ENCODE peak calls at places on chromosomes 1 and 21, in four cellular contexts. One of them, this sample, is unnamed.

GRCh38 chr21:39022901-39023693 is 160.2 kb downstream of the PSMG1 start:
- DNase-seq in GM12878: no peak
- DNase-seq in K562: peak; percentile 26
- DNase-seq in HepG2: peak; percentile 37
- DNase-seq in this sample: no peak

GRCh38 chr1:31366796-31367195 is 6.1 kb downstream of the FABP3 start:
- DNase-seq in GM12878: no peak
- DNase-seq in K562: no peak
- DNase-seq in HepG2: no peak
- DNase-seq in this sample: no peak

GRCh38 chr21:45997495-45998275 is 16.1 kb downstream of the COL6A1 start:
- DNase-seq in GM12878: no peak
- DNase-seq in K562: no peak
- DNase-seq in HepG2: no peak
- DNase-seq in this sample: no peak

GRCh38 chr1:5448486-5448885 is 543.7 kb downstream of the NPHP4 start:
- DNase-seq in GM12878: no peak
- DNase-seq in K562: no peak
- DNase-seq in HepG2: no peak
- DNase-seq in this sample: peak; percentile 13

GRCh38 chr1:42335809-42336518 is 929 bp upstream of the FOXJ3 start:
- DNase-seq in GM12878: no peak
- DNase-seq in K562: no peak
- DNase-seq in HepG2: peak; percentile 60
- DNase-seq in this sample: no peak

GRCh38 chr1:209491897-209492296 is 91.6 kb upstream of the CAMK1G start:
- DNase-seq in GM12878: no peak
- DNase-seq in K562: no peak
- DNase-seq in HepG2: no peak
- DNase-seq in this sample: no peak

GRCh38 chr21:45870421-45870820 is 111.1 kb upstream of the COL6A1 start:
- DNase-seq in GM12878: no peak
- DNase-seq in K562: no peak
- DNase-seq in HepG2: no peak
- DNase-seq in this sample: no peak

GRCh38 chr21:42367379-42368165 is 1.2 kb upstream of the TFF1 start:
- DNase-seq in GM12878: no peak
- DNase-seq in K562: no peak
- DNase-seq in HepG2: no peak
- DNase-seq in this sample: no peak

GRCh38 chr1:77538956-77539509 is 143.4 kb downstream of the ZZZ3 start:
- DNase-seq in GM12878: no peak
- DNase-seq in K562: no peak
- DNase-seq in HepG2: peak; percentile 12
- DNase-seq in this sample: no peak

GRCh38 chr1:22321917-22322316 is 129.7 kb upstream of the ZBTB40 start:
- DNase-seq in GM12878: no peak
- DNase-seq in K562: no peak
- DNase-seq in HepG2: no peak
- DNase-seq in this sample: no peak

GRCh38 chr1:79716481-79716880 is 710.0 kb upstream of the ADGRL4 start:
- DNase-seq in GM12878: no peak
- DNase-seq in K562: no peak
- DNase-seq in HepG2: no peak
- DNase-seq in this sample: no peak

GRCh38 chr1:165109013-165109412 is 247.5 kb downstream of the LMX1A start:
- DNase-seq in GM12878: no peak
- DNase-seq in K562: no peak
- DNase-seq in HepG2: no peak
- DNase-seq in this sample: peak; percentile 25

GRCh38 chr1:84508510-84508909 is 2.1 kb upstream of the GNG5 start:
- DNase-seq in GM12878: no peak
- DNase-seq in K562: no peak
- DNase-seq in HepG2: peak; percentile 18
- DNase-seq in this sample: no peak

GRCh38 chr1:61605607-61606321 is 119.2 kb downstream of the TM2D1 start:
- DNase-seq in GM12878: no peak
- DNase-seq in K562: no peak
- DNase-seq in HepG2: no peak
- DNase-seq in this sample: no peak

GRCh38 chr1:244779410-244779809 is 56.0 kb upstream of the COX20 start:
- DNase-seq in GM12878: no peak
- DNase-seq in K562: no peak
- DNase-seq in HepG2: no peak
- DNase-seq in this sample: no peak

GRCh38 chr1:23530089-23530749 is 814 bp downstream of the E2F2 start:
- DNase-seq in GM12878: no peak
- DNase-seq in K562: peak; percentile 55
- DNase-seq in HepG2: no peak
- DNase-seq in this sample: no peak

GRCh38 chr1:229812148-229812547 is 186.1 kb downstream of the URB2 start:
- DNase-seq in GM12878: no peak
- DNase-seq in K562: no peak
- DNase-seq in HepG2: no peak
- DNase-seq in this sample: no peak

GRCh38 chr21:17191346-17191993 is 321.4 kb upstream of the CXADR start:
- DNase-seq in GM12878: no peak
- DNase-seq in K562: no peak
- DNase-seq in HepG2: no peak
- DNase-seq in this sample: no peak

GRCh38 chr1:51833700-51834099 is 44.8 kb downstream of the NRDC start:
- DNase-seq in GM12878: no peak
- DNase-seq in K562: no peak
- DNase-seq in HepG2: no peak
- DNase-seq in this sample: no peak

GRCh38 chr1:163398980-163399379 is 77.2 kb downstream of the NUF2 start:
- DNase-seq in GM12878: no peak
- DNase-seq in K562: no peak
- DNase-seq in HepG2: no peak
- DNase-seq in this sample: no peak

GRCh38 chr1:219467524-219467923 is 145.4 kb downstream of the ZC3H11B start:
- DNase-seq in GM12878: no peak
- DNase-seq in K562: no peak
- DNase-seq in HepG2: no peak
- DNase-seq in this sample: no peak

GRCh38 chr1:66563094-66563800 is 29.3 kb downstream of the SGIP1 start:
- DNase-seq in GM12878: no peak
- DNase-seq in K562: no peak
- DNase-seq in HepG2: peak; percentile 14
- DNase-seq in this sample: no peak

GRCh38 chr1:100352267-100353072 is at the start of gene CDC14A:
- DNase-seq in GM12878: peak; percentile 67
- DNase-seq in K562: peak; percentile 97
- DNase-seq in HepG2: peak; percentile 84
- DNase-seq in this sample: peak; percentile 98

GRCh38 chr21:29419422-29419821 is 120.7 kb downstream of the BACH1 start:
- DNase-seq in GM12878: no peak
- DNase-seq in K562: no peak
- DNase-seq in HepG2: no peak
- DNase-seq in this sample: no peak

GRCh38 chr1:12203216-12204007 is 26.4 kb upstream of the VPS13D start:
- DNase-seq in GM12878: no peak
- DNase-seq in K562: peak; percentile 83
- DNase-seq in HepG2: no peak
- DNase-seq in this sample: no peak
- TF ChIP-seq MAX in GM12878: no peak
- TF ChIP-seq MAX in K562: peak; percentile 47
- TF ChIP-seq MAX in HepG2: no peak
- TF ChIP-seq MAX in this sample: no peak

GRCh38 chr1:15328785-15329480 is 80.8 kb upstream of the EFHD2 start:
- DNase-seq in GM12878: no peak
- DNase-seq in K562: peak; percentile 79
- DNase-seq in HepG2: no peak
- DNase-seq in this sample: no peak
- TF ChIP-seq ESRRA in GM12878: no peak
- TF ChIP-seq ESRRA in K562: peak; percentile 44
- TF ChIP-seq ESRRA in HepG2: no peak
- TF ChIP-seq ESRRA in this sample: no peak

GRCh38 chr21:33374080-33374873 is 28.9 kb upstream of the IFNGR2 start:
- DNase-seq in GM12878: no peak
- DNase-seq in K562: peak; percentile 77
- DNase-seq in HepG2: peak; percentile 39
- DNase-seq in this sample: peak; percentile 49
- TF ChIP-seq ATF3 in GM12878: no peak
- TF ChIP-seq ATF3 in K562: no peak
- TF ChIP-seq ATF3 in HepG2: no peak
- TF ChIP-seq ATF3 in this sample: no peak

GRCh38 chr1:179251675-179252074 is 22.2 kb upstream of the ABL2 start:
- DNase-seq in GM12878: no peak
- DNase-seq in K562: peak; percentile 44
- DNase-seq in HepG2: peak; percentile 44
- DNase-seq in this sample: no peak
- TF ChIP-seq MAX in GM12878: no peak
- TF ChIP-seq MAX in K562: no peak
- TF ChIP-seq MAX in HepG2: no peak
- TF ChIP-seq MAX in this sample: no peak

This sample was measured in WTC11.